ENCODE peak calls at places on chromosomes 11 and 22, in six cellular contexts. R, D, P, N, G and J are unnamed samples.

GRCh38 chr11:69207165-69207889 is 51.6 kb downstream of the SMIM38 start:
- DNase-seq in R (no peak), D (no peak), P (no peak), N (no peak), G (no peak), J (no peak)

GRCh38 chr11:130580372-130580771 is 131.9 kb downstream of the ADAMTS15 start:
- DNase-seq in R (peak), D (peak), P (peak), N (peak), G (peak), J (no peak)

GRCh38 chr22:50236731-50237409 is 8.0 kb downstream of the TUBGCP6 start:
- DNase-seq in R (peak), D (no peak), P (no peak), N (peak), G (peak), J (peak)

GRCh38 chr11:119315139-119316016 is 1.6 kb downstream of the MCAM start:
- DNase-seq in R (no peak), D (no peak), P (peak), N (peak), G (no peak), J (peak)

GRCh38 chr22:45271667-45272188 is 13.0 kb upstream of the UPK3A start:
- DNase-seq in R (peak), D (no peak), P (peak), N (peak), G (no peak), J (no peak)

GRCh38 chr11:13875643-13876042 is 86.9 kb upstream of the SPON1 start:
- DNase-seq in R (no peak), D (no peak), P (no peak), N (no peak), G (no peak), J (no peak)

GRCh38 chr11:120908521-120909181 is 115.3 kb upstream of the TBCEL start:
- DNase-seq in R (no peak), D (no peak), P (no peak), N (peak), G (no peak), J (peak)

GRCh38 chr11:8773916-8774537 is 91.4 kb downstream of the RPL27A start:
- DNase-seq in R (no peak), D (no peak), P (no peak), N (no peak), G (no peak), J (peak)

GRCh38 chr22:21652547-21653545 is 10.7 kb downstream of the SDF2L1 start:
- DNase-seq in R (no peak), D (no peak), P (no peak), N (peak), G (no peak), J (peak)

GRCh38 chr22:44419429-44419828 is 78.6 kb downstream of the RTL6 start:
- DNase-seq in R (peak), D (peak), P (no peak), N (no peak), G (no peak), J (no peak)

GRCh38 chr11:8788616-8789015 is 106.0 kb downstream of the RPL27A start:
- DNase-seq in R (no peak), D (no peak), P (no peak), N (no peak), G (no peak), J (no peak)

GRCh38 chr11:122258446-122258994 is 142.5 kb upstream of the BLID start:
- DNase-seq in R (no peak), D (no peak), P (no peak), N (no peak), G (no peak), J (no peak)

GRCh38 chr22:21069375-21069774 is 23.6 kb downstream of the LRRC74B start:
- DNase-seq in R (no peak), D (no peak), P (no peak), N (no peak), G (no peak), J (no peak)

GRCh38 chr11:71581826-71582225 is 849 bp downstream of the KRTAP5-11 start:
- DNase-seq in R (no peak), D (no peak), P (no peak), N (no peak), G (no peak), J (no peak)

GRCh38 chr11:15793032-15793996 is 563.0 kb downstream of the SOX6 start:
- DNase-seq in R (peak), D (no peak), P (no peak), N (no peak), G (no peak), J (no peak)

GRCh38 chr11:11608783-11609232 is 13.0 kb downstream of the GALNT18 start:
- DNase-seq in R (peak), D (no peak), P (no peak), N (no peak), G (peak), J (no peak)

GRCh38 chr11:121613724-121614123 is 161.0 kb upstream of the SORL1-AS1 start:
- DNase-seq in R (no peak), D (no peak), P (no peak), N (no peak), G (no peak), J (no peak)

GRCh38 chr11:2513441-2513840 is 68.6 kb downstream of the KCNQ1 start:
- DNase-seq in R (no peak), D (no peak), P (no peak), N (no peak), G (no peak), J (no peak)

GRCh38 chr11:115958089-115959000 is 454.1 kb upstream of the CADM1 start:
- DNase-seq in R (no peak), D (no peak), P (no peak), N (no peak), G (no peak), J (no peak)

GRCh38 chr11:1652442-1652777 is 22.8 kb downstream of the KRTAP5-5 start:
- DNase-seq in R (no peak), D (no peak), P (no peak), N (peak), G (no peak), J (no peak)

GRCh38 chr11:131914299-131914902 is 544.0 kb downstream of the NTM start:
- DNase-seq in R (peak), D (no peak), P (no peak), N (no peak), G (no peak), J (no peak)

GRCh38 chr11:69171476-69171875 is 15.7 kb downstream of the SMIM38 start:
- DNase-seq in R (no peak), D (no peak), P (no peak), N (no peak), G (no peak), J (no peak)

GRCh38 chr11:61072316-61073109 is 29.8 kb upstream of the CD5 start:
- DNase-seq in R (no peak), D (no peak), P (no peak), N (no peak), G (no peak), J (no peak)

GRCh38 chr11:110148775-110149744 is 55.9 kb downstream of the ZC3H12C start:
- DNase-seq in R (peak), D (no peak), P (no peak), N (no peak), G (peak), J (peak)

GRCh38 chr11:12182650-12183511 is 72.5 kb downstream of the MICAL2 start:
- DNase-seq in R (peak), D (peak), P (no peak), N (peak), G (peak), J (no peak)

GRCh38 chr22:20324139-20324516 is 4.3 kb upstream of the DGCR6L start:
- DNase-seq in R (no peak), D (no peak), P (no peak), N (no peak), G (no peak), J (no peak)

GRCh38 chr11:135027461-135027860 is 615.4 kb upstream of the B3GAT1 start:
- DNase-seq in R (peak), D (no peak), P (peak), N (peak), G (no peak), J (peak)

GRCh38 chr22:21876486-21877176 is 9.2 kb upstream of the MAPK1 start:
- DNase-seq in R (peak), D (no peak), P (no peak), N (no peak), G (no peak), J (peak)

GRCh38 chr22:22233081-22233480 is 11.5 kb upstream of the VPREB1 start:
- DNase-seq in R (no peak), D (no peak), P (no peak), N (no peak), G (no peak), J (no peak)

GRCh38 chr11:113923572-113923971 is 19.0 kb downstream of the HTR3B start:
- DNase-seq in R (no peak), D (no peak), P (no peak), N (no peak), G (no peak), J (no peak)

GRCh38 chr11:34299284-34299961 is 58.4 kb downstream of the ABTB2 start:
- DNase-seq in R (no peak), D (no peak), P (no peak), N (no peak), G (no peak), J (no peak)

GRCh38 chr11:92314499-92314898 is 89.9 kb downstream of the FAT3 start:
- DNase-seq in R (no peak), D (no peak), P (no peak), N (no peak), G (no peak), J (no peak)

GRCh38 chr11:40867991-40868685 is 591.3 kb downstream of the LRRC4C start:
- DNase-seq in R (no peak), D (no peak), P (no peak), N (no peak), G (no peak), J (no peak)

GRCh38 chr11:10770626-10771254 is 19.7 kb downstream of the CTR9 start:
- DNase-seq in R (peak), D (peak), P (peak), N (peak), G (peak), J (peak)

GRCh38 chr11:35160248-35160820 is 21.4 kb downstream of the CD44 start:
- DNase-seq in R (no peak), D (no peak), P (no peak), N (no peak), G (no peak), J (no peak)

GRCh38 chr11:64934765-64935633 is 694 bp downstream of the GPHA2 start:
- DNase-seq in R (no peak), D (no peak), P (peak), N (no peak), G (no peak), J (no peak)

GRCh38 chr11:68016904-68017817 is 7.0 kb downstream of the ALDH3B1 start:
- DNase-seq in R (no peak), D (no peak), P (no peak), N (no peak), G (peak), J (no peak)

GRCh38 chr11:57216463-57216862 is 20.6 kb downstream of the APLNR start:
- DNase-seq in R (no peak), D (no peak), P (no peak), N (no peak), G (no peak), J (no peak)

GRCh38 chr11:110362916-110363574 is 66.6 kb upstream of the RDX start:
- DNase-seq in R (no peak), D (no peak), P (peak), N (no peak), G (peak), J (peak)

GRCh38 chr22:30357650-30358215 is 926 bp downstream of the CCDC157 start:
- DNase-seq in R (no peak), D (no peak), P (no peak), N (no peak), G (no peak), J (no peak)
- H3K4me3 ChIP-seq in R (peak), D (peak), P (no peak), N (no peak), G (peak), J (no peak)

GRCh38 chr11:86061483-86061882 is 7.4 kb downstream of the PICALM start:
- DNase-seq in R (no peak), D (no peak), P (no peak), N (no peak), G (no peak), J (no peak)
- H3K4me3 ChIP-seq in R (no peak), D (no peak), P (no peak), N (no peak), G (no peak), J (no peak)

DNA sequence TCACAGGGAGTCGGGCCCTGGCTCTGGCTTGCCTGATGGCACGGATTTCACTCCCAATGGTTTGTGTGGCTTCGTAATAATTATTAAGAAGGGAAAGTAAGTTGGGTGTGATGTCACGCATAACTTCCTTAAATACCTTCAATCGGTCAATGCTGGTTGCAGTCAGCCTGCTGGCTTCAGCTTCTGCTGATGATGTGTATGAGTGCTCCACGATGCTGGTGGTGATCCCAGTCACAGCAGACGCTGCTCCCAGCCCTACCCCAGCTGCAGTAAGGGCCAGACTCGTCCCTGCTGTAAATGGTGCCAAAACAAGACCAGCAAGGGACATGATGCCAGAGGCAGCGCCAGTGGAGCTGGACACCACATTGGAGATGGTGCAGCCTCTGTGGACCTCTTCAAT is 19.1 kb downstream of the APOL3 start:
- DNase-seq in R (no peak), D (no peak), P (no peak), N (no peak), G (no peak), J (no peak)
- H3K4me3 ChIP-seq in R (no peak), D (no peak), P (no peak), N (no peak), G (no peak), J (no peak)

GRCh38 chr11:100740440-100740839 is 53.4 kb downstream of the ARHGAP42 start:
- DNase-seq in R (peak), D (no peak), P (no peak), N (no peak), G (no peak), J (no peak)
- H3K4me3 ChIP-seq in R (no peak), D (no peak), P (no peak), N (no peak), G (no peak), J (no peak)